ENCODE peak calls at places on chromosomes 4 and X, in eight cellular contexts. Q, N, Z, J, E, L, I and Y are unnamed samples.

GRCh38 chrX:148940411-148940996 is 440.1 kb downstream of the AFF2 start:
- DNase-seq in Q (no peak), N (no peak), Z (no peak), J (no peak), E (peak), L (no peak), I (no peak), Y (no peak)

GRCh38 chrX:115023811-115024210 is 6.4 kb upstream of the IL13RA2 start:
- DNase-seq in Q (no peak), N (no peak), Z (no peak), J (no peak), E (no peak), L (no peak), I (no peak), Y (no peak)

GRCh38 chrX:50609796-50610195 is 139.2 kb upstream of the DGKK start:
- DNase-seq in Q (no peak), N (no peak), Z (no peak), J (no peak), E (no peak), L (no peak), I (peak), Y (no peak)

GRCh38 chr4:156732634-156733033 is 239.0 kb downstream of the PDGFC start:
- DNase-seq in Q (no peak), N (no peak), Z (no peak), J (no peak), E (no peak), L (no peak), I (no peak), Y (no peak)

GRCh38 chrX:102715967-102716366 is 3.7 kb downstream of the GPRASP2 start:
- DNase-seq in Q (no peak), N (no peak), Z (no peak), J (no peak), E (no peak), L (no peak), I (no peak), Y (no peak)

GRCh38 chr4:81688085-81688484 is 216.4 kb upstream of the RASGEF1B start:
- DNase-seq in Q (no peak), N (no peak), Z (no peak), J (peak), E (no peak), L (no peak), I (peak), Y (no peak)

GRCh38 chrX:104913348-104913747 is 307.1 kb downstream of the TEX13A start:
- DNase-seq in Q (no peak), N (no peak), Z (no peak), J (no peak), E (peak), L (peak), I (no peak), Y (no peak)

GRCh38 chrX:53116101-53116500 is 22.2 kb downstream of the KANTR start:
- DNase-seq in Q (no peak), N (no peak), Z (no peak), J (no peak), E (no peak), L (no peak), I (no peak), Y (no peak)

GRCh38 chr4:15682790-15683495 is 1.3 kb downstream of the FAM200B start:
- DNase-seq in Q (no peak), N (no peak), Z (no peak), J (no peak), E (peak), L (no peak), I (no peak), Y (no peak)

GRCh38 chrX:128816919-128817318 is 706.4 kb downstream of the SMARCA1 start:
- DNase-seq in Q (no peak), N (no peak), Z (no peak), J (no peak), E (peak), L (peak), I (no peak), Y (no peak)

GRCh38 chr4:158008551-158009218 is 164.1 kb downstream of the GASK1B start:
- DNase-seq in Q (peak), N (no peak), Z (peak), J (no peak), E (no peak), L (no peak), I (peak), Y (no peak)

GRCh38 chr4:55670695-55671094 is 34.6 kb upstream of the NMU start:
- DNase-seq in Q (no peak), N (no peak), Z (no peak), J (no peak), E (no peak), L (no peak), I (no peak), Y (no peak)

GRCh38 chr4:159077702-159078495 is 25.0 kb upstream of the RAPGEF2 start:
- DNase-seq in Q (no peak), N (no peak), Z (no peak), J (no peak), E (no peak), L (peak), I (peak), Y (no peak)

GRCh38 chrX:119272882-119273806 is 37.1 kb downstream of the PGRMC1 start:
- DNase-seq in Q (no peak), N (no peak), Z (peak), J (peak), E (no peak), L (no peak), I (no peak), Y (no peak)

GRCh38 chr4:48710446-48711209 is 69.5 kb downstream of the FRYL start:
- DNase-seq in Q (no peak), N (no peak), Z (no peak), J (no peak), E (no peak), L (no peak), I (peak), Y (no peak)

GRCh38 chrX:119871245-119871598 is 311 bp downstream of the RNF113A start:
- DNase-seq in Q (peak), N (no peak), Z (no peak), J (no peak), E (peak), L (no peak), I (no peak), Y (no peak)

GRCh38 chr4:41399191-41399590 is 138.8 kb upstream of the LIMCH1 start:
- DNase-seq in Q (no peak), N (peak), Z (no peak), J (no peak), E (no peak), L (no peak), I (no peak), Y (no peak)

GRCh38 chr4:87547016-87547708 is 18.0 kb upstream of the SPARCL1 start:
- DNase-seq in Q (no peak), N (no peak), Z (no peak), J (no peak), E (no peak), L (no peak), I (no peak), Y (no peak)

GRCh38 chr4:6618386-6619115 is 21.9 kb upstream of the MRFAP1 start:
- DNase-seq in Q (no peak), N (no peak), Z (peak), J (no peak), E (no peak), L (no peak), I (no peak), Y (no peak)

GRCh38 chrX:148991502-148991901 is 491.1 kb downstream of the AFF2 start:
- DNase-seq in Q (no peak), N (no peak), Z (no peak), J (no peak), E (no peak), L (no peak), I (no peak), Y (no peak)

GRCh38 chr4:42280327-42281095 is 116.8 kb upstream of the SHISA3 start:
- DNase-seq in Q (no peak), N (no peak), Z (no peak), J (no peak), E (peak), L (no peak), I (no peak), Y (peak)

GRCh38 chr4:111678466-111678865 is 466.8 kb upstream of the FAM241A start:
- DNase-seq in Q (no peak), N (peak), Z (no peak), J (no peak), E (no peak), L (no peak), I (peak), Y (no peak)

GRCh38 chr4:140839888-140840790 is 84.0 kb upstream of the TBC1D9 start:
- DNase-seq in Q (no peak), N (no peak), Z (no peak), J (no peak), E (no peak), L (no peak), I (no peak), Y (no peak)

GRCh38 chr4:72896515-72896914 is 173.0 kb downstream of the COX18 start:
- DNase-seq in Q (peak), N (peak), Z (no peak), J (no peak), E (no peak), L (peak), I (peak), Y (no peak)

GRCh38 chr4:100095729-100096595 is 94.3 kb downstream of the DDIT4L start:
- DNase-seq in Q (peak), N (peak), Z (peak), J (peak), E (peak), L (peak), I (peak), Y (peak)

GRCh38 chr4:117800636-117801035 is 233.7 kb upstream of the NDST3 start:
- DNase-seq in Q (no peak), N (no peak), Z (no peak), J (no peak), E (no peak), L (no peak), I (no peak), Y (no peak)

GRCh38 chr4:25235401-25235800 is 1.6 kb downstream of the PI4K2B start:
- DNase-seq in Q (no peak), N (no peak), Z (no peak), J (no peak), E (peak), L (no peak), I (peak), Y (no peak)

DNA sequence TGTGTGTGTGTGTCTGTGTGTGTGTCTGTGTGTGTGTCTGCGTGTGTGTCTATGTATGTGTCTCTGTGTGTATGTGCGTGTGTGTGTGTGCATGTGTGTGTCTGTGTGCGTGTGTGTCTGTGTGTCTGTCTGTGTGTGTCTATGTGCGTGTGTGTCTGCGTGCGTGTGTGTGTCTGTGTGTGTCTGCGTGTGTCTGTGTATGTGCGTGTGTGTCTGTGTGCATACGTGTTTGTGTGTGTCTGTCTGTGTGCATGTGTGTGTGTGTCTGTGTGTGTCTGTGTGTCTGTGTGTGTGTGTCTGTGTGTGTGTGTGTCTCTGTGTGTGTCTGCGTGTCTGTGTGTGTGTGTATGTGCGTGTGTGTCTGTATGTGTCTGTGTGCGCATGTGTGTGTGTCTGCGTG is 35.6 kb downstream of the SLITRK2 start:
- DNase-seq in Q (no peak), N (no peak), Z (no peak), J (no peak), E (no peak), L (no peak), I (no peak), Y (no peak)
- H3K4me3 ChIP-seq in Q (no peak), N (no peak), Z (no peak), J (no peak), E (no peak), L (no peak), I (no peak), Y (no peak)

DNA sequence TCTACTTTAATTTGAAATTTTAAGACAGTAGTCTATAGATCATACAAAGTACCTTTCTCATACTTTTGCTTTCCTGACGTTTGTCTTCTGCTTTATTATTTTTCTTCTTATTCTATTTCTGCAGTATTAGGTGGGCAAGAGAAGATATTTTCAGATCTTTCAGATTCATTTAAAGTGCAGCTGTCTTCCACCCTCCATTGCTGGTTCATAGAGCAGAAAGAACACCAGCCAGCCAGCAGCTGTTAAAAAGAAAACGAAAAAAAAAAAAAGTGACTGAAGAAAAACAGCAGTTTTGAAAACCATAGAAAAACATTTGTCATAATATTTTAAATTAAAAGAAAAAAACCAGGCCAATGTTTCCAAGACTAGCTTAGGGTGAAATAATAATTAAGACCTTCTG is 42.9 kb downstream of the SMAD1 start:
- DNase-seq in Q (no peak), N (no peak), Z (no peak), J (no peak), E (no peak), L (no peak), I (no peak), Y (no peak)
- H3K4me3 ChIP-seq in Q (no peak), N (no peak), Z (no peak), J (no peak), E (no peak), L (no peak), I (no peak), Y (no peak)

DNA sequence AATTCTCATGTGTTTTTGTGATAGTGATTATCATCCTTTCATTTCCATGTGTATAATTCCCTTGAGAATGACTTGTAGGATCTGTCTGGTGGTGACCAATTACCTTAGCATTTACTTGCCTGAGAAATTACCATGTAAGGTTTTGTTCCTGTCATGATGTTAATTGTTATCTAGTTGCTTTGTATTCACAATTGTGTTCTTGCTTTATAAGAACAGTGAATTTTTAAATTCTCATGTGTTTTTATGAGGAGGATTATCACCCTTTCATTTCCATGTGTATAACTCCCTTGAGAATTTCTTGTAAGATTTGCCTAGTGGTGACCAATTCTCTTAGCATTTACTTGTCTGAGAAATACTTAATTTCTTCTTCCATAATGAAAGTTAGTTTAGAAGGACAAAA is 758.2 kb upstream of the NDST4 start:
- DNase-seq in Q (no peak), N (no peak), Z (no peak), J (no peak), E (no peak), L (no peak), I (no peak), Y (no peak)
- H3K4me3 ChIP-seq in Q (no peak), N (no peak), Z (no peak), J (no peak), E (no peak), L (no peak), I (no peak), Y (no peak)

DNA sequence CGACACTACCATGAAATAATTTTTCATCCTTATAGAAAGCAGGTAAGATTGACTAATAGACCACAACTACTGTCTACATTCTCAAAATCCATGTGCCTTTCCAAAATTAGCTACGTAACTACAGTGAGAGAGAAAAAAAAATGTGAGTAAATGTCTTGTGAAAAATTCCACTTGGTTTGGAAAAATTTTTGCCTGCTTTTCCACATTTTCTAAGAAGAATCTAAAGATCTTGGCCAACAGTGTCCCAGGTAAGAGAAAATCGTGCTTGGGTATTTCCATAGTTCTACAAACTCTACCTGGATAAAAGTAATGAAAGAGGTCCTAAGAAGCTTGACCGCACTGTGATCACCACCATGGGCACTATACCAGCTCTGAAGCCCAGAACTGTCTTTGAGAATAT is 1.4 kb upstream of the CLCN3 start:
- DNase-seq in Q (no peak), N (no peak), Z (no peak), J (no peak), E (no peak), L (no peak), I (no peak), Y (no peak)
- H3K4me3 ChIP-seq in Q (peak), N (no peak), Z (no peak), J (peak), E (peak), L (peak), I (peak), Y (peak)

GRCh38 chr4:183444953-183445543 is 612 bp downstream of the CDKN2AIP start:
- DNase-seq in Q (peak), N (no peak), Z (peak), J (no peak), E (peak), L (no peak), I (no peak), Y (peak)
- H3K4me3 ChIP-seq in Q (peak), N (peak), Z (peak), J (peak), E (peak), L (peak), I (peak), Y (peak)

GRCh38 chr4:119664168-119664907 is 35.7 kb upstream of the PDE5A start:
- DNase-seq in Q (no peak), N (no peak), Z (no peak), J (no peak), E (no peak), L (no peak), I (no peak), Y (no peak)
- H3K4me3 ChIP-seq in Q (peak), N (no peak), Z (peak), J (no peak), E (no peak), L (no peak), I (no peak), Y (no peak)

DNA sequence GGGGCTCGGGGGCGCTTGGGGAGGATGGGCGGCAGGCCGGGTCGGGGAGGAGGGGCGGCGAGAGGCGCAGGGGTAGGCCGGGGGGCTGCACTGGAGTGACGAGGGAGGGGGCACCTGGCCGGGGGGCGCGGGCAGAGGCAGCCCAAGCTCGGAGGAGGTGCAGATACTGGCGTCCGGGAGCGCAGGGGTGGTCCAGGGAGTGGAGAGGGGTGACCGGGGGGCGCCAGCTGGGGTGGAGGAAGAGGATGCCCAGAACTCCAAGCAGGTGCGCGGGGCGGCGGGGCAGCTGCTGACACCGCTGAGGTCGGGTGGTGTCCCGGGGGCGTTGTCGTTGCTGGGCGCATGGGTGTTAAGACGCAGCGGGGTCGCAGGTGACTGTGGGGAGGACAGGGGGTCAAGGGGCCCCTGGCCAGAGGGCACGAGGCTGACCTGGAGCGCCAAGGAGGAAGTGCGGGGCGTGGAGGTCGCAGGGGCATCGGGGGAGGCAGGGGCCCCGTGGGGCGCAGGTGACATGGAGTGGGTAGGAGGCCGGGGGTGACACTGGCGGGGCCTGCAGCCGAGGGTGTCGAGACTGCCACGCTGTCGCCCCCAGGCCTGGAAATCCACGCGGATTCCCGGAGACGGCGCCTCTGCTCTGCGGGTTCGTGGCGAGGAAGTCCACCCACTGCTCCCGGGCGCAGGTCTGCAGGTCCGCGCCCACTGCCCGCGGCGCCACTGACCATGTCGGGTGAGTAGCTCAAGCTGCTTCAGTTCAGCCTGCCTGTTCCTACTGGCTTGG is 928 bp downstream of the GYG2 start:
- DNase-seq in Q (peak), N (no peak), Z (no peak), J (no peak), E (no peak), L (no peak), I (no peak), Y (no peak)
- H3K4me3 ChIP-seq in Q (peak), N (peak), Z (no peak), J (no peak), E (no peak), L (peak), I (no peak), Y (no peak)